ENCODE peak calls at places on chromosomes 2 and 18, in eight cellular contexts. L, Y, G, J, X, H, C and Q are unnamed samples.

GRCh38 chr2:66334237-66335054 is 100.5 kb upstream of the MEIS1 start:
- DNase-seq in L (peak; percentile 4), Y (no peak), G (no peak), J (no peak), X (no peak), H (no peak), C (no peak), Q (no peak)

GRCh38 chr2:197926673-197927072 is 122.3 kb downstream of the PLCL1 start:
- DNase-seq in L (no peak), Y (no peak), G (peak; percentile 40), J (no peak), X (no peak), H (no peak), C (no peak), Q (no peak)

GRCh38 chr18:35770360-35770759 is 188.8 kb downstream of the GALNT1 start:
- DNase-seq in L (no peak), Y (no peak), G (no peak), J (no peak), X (no peak), H (no peak), C (no peak), Q (no peak)

GRCh38 chr18:39773656-39774055 is 2181.4 kb upstream of the PIK3C3 start:
- DNase-seq in L (no peak), Y (no peak), G (no peak), J (no peak), X (no peak), H (no peak), C (no peak), Q (no peak)

GRCh38 chr2:39715095-39715494 is 49.4 kb downstream of the TMEM178A start:
- DNase-seq in L (no peak), Y (no peak), G (no peak), J (no peak), X (no peak), H (no peak), C (no peak), Q (no peak)

GRCh38 chr2:160388464-160389263 is 104.9 kb downstream of the RBMS1 start:
- DNase-seq in L (no peak), Y (peak; percentile 77), G (no peak), J (peak; percentile 32), X (peak; percentile 78), H (no peak), C (no peak), Q (no peak)

GRCh38 chr18:41530959-41531358 is 424.1 kb upstream of the PIK3C3 start:
- DNase-seq in L (no peak), Y (no peak), G (no peak), J (no peak), X (no peak), H (no peak), C (no peak), Q (no peak)

GRCh38 chr2:151987484-151987883 is 111.4 kb downstream of the CACNB4 start:
- DNase-seq in L (no peak), Y (no peak), G (no peak), J (no peak), X (no peak), H (no peak), C (no peak), Q (no peak)

GRCh38 chr2:100011272-100011711 is 131.1 kb downstream of the AFF3 start:
- DNase-seq in L (no peak), Y (no peak), G (no peak), J (no peak), X (no peak), H (no peak), C (no peak), Q (no peak)

GRCh38 chr2:186486651-186487647 is 889 bp downstream of the ZC3H15 start:
- DNase-seq in L (peak; percentile 12), Y (no peak), G (peak; percentile 47), J (no peak), X (no peak), H (peak; percentile 27), C (no peak), Q (no peak)

GRCh38 chr2:197130318-197130717 is 180.3 kb downstream of the ANKRD44 start:
- DNase-seq in L (no peak), Y (no peak), G (no peak), J (no peak), X (no peak), H (no peak), C (no peak), Q (no peak)

GRCh38 chr2:241865957-241866858 is 3.3 kb upstream of the RTP5 start:
- DNase-seq in L (peak; percentile 47), Y (no peak), G (no peak), J (no peak), X (no peak), H (no peak), C (no peak), Q (no peak)

GRCh38 chr2:200863655-200864205 is 728 bp downstream of the CLK1 start:
- DNase-seq in L (peak; percentile 39), Y (no peak), G (no peak), J (peak; percentile 23), X (no peak), H (no peak), C (no peak), Q (no peak)

GRCh38 chr2:214244847-214245246 is 166.0 kb upstream of the VWC2L start:
- DNase-seq in L (no peak), Y (no peak), G (no peak), J (no peak), X (no peak), H (no peak), C (no peak), Q (no peak)

GRCh38 chr2:37590119-37590571 is 81.3 kb downstream of the CDC42EP3 start:
- DNase-seq in L (no peak), Y (no peak), G (no peak), J (no peak), X (no peak), H (no peak), C (no peak), Q (no peak)

GRCh38 chr18:79540161-79540913 is 139.3 kb upstream of the CTDP1 start:
- DNase-seq in L (no peak), Y (peak; percentile 55), G (no peak), J (no peak), X (no peak), H (no peak), C (no peak), Q (peak; percentile 5)

GRCh38 chr2:56053679-56054078 is 130.1 kb upstream of the EFEMP1 start:
- DNase-seq in L (no peak), Y (no peak), G (no peak), J (no peak), X (no peak), H (no peak), C (no peak), Q (no peak)

GRCh38 chr2:226766352-226767055 is 33.1 kb downstream of the IRS1 start:
- DNase-seq in L (no peak), Y (no peak), G (no peak), J (no peak), X (no peak), H (no peak), C (no peak), Q (no peak)
- TF ChIP-seq POLR2A in L (no peak), Y (no peak), G (no peak), J (no peak), X (no peak), H (no peak), C (no peak), Q (no peak)

GRCh38 chr2:157152362-157152761 is 105.1 kb upstream of the GALNT5 start:
- DNase-seq in L (no peak), Y (no peak), G (no peak), J (no peak), X (no peak), H (peak; percentile 21), C (no peak), Q (no peak)

GRCh38 chr2:157159221-157159904 is 98.1 kb upstream of the GALNT5 start:
- DNase-seq in L (no peak), Y (no peak), G (no peak), J (no peak), X (no peak), H (no peak), C (no peak), Q (no peak)

GRCh38 chr2:157160131-157160530 is 97.4 kb upstream of the GALNT5 start:
- DNase-seq in L (no peak), Y (no peak), G (no peak), J (no peak), X (no peak), H (no peak), C (no peak), Q (no peak)

GRCh38 chr2:157158111-157158510 is 99.4 kb upstream of the GALNT5 start:
- DNase-seq in L (no peak), Y (no peak), G (no peak), J (no peak), X (no peak), H (no peak), C (no peak), Q (no peak)

DNA sequence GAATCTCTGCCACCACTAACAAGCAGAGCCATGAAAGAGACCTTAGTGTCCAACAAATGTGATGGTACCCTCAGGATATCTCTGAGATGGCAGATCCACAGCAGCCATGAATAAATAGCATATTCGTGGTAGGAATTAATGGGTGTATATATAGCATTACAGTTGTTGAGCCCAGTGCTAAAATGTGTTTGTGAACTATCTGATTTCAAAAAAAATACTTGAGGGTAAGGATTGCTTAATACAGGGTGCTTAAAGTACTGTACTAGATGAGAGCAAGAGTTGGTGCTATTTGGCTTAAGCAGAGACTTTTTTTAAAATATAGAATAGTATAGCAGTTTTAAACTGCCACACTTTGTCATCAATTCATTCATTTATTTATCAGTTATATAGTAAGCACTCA is 101.5 kb upstream of the GALNT5 start:
- DNase-seq in L (no peak), Y (no peak), G (no peak), J (no peak), X (no peak), H (no peak), C (no peak), Q (no peak)
- TF ChIP-seq EP300 in L (no peak), Y (no peak), G (no peak), J (no peak), X (no peak), H (no peak), C (no peak), Q (no peak)

GRCh38 chr2:32277674-32278475 is at the start of gene YIPF4:
- DNase-seq in L (peak; percentile 95), Y (peak; percentile 93), G (peak; percentile 94), J (peak; percentile 90), X (peak; percentile 92), H (peak; percentile 96), C (peak; percentile 78), Q (peak; percentile 95)
- TF ChIP-seq POLR2A in L (peak; percentile 52), Y (no peak), G (peak; percentile 81), J (peak; percentile 46), X (no peak), H (peak; percentile 86), C (peak; percentile 62), Q (peak; percentile 44)

GRCh38 chr2:102253753-102254150 is 57.6 kb upstream of the IL1RL1 start:
- DNase-seq in L (no peak), Y (no peak), G (no peak), J (no peak), X (no peak), H (no peak), C (no peak), Q (no peak)
- TF ChIP-seq EP300 in L (no peak), Y (no peak), G (no peak), J (no peak), X (no peak), H (no peak), C (no peak), Q (no peak)

GRCh38 chr2:217933326-217933993 is 69.3 kb downstream of the TNS1 start:
- DNase-seq in L (no peak), Y (peak; percentile 86), G (no peak), J (no peak), X (no peak), H (no peak), C (no peak), Q (no peak)
- TF ChIP-seq POLR2A in L (no peak), Y (no peak), G (no peak), J (no peak), X (no peak), H (no peak), C (no peak), Q (no peak)

GRCh38 chr2:41033127-41033526 is 581.2 kb upstream of the SLC8A1 start:
- DNase-seq in L (no peak), Y (no peak), G (no peak), J (no peak), X (no peak), H (no peak), C (peak; percentile 9), Q (no peak)
- TF ChIP-seq EP300 in L (no peak), Y (no peak), G (no peak), J (no peak), X (no peak), H (no peak), C (no peak), Q (no peak)